ENCODE peak calls at places on chromosomes 7 and 10, in four cellular contexts. I is K562, P is HepG2, F is GM12878. C is an unnamed sample.

GRCh38 chr7:9307131-9307530 is 873.7 kb downstream of the NXPH1 start:
- DNase-seq in I (no peak), P (no peak), F (no peak), C (no peak)

GRCh38 chr10:66827353-66827752 is 98.5 kb upstream of the LRRTM3 start:
- DNase-seq in I (no peak), P (no peak), F (no peak), C (no peak)

GRCh38 chr7:98559958-98560357 is 57.1 kb upstream of the NPTX2 start:
- DNase-seq in I (no peak), P (no peak), F (no peak), C (no peak)

GRCh38 chr10:89502556-89502955 is 32.8 kb downstream of the SLC16A12 start:
- DNase-seq in I (no peak), P (no peak), F (no peak), C (no peak)

GRCh38 chr10:71516890-71517289 is 120.2 kb downstream of the CDH23 start:
- DNase-seq in I (no peak), P (no peak), F (no peak), C (no peak)

GRCh38 chr7:83827036-83827435 is 178.1 kb upstream of the SEMA3E start:
- DNase-seq in I (no peak), P (no peak), F (no peak), C (no peak)

GRCh38 chr10:20091698-20092097 is 275.5 kb downstream of the PLXDC2 start:
- DNase-seq in I (no peak), P (no peak), F (no peak), C (no peak)

GRCh38 chr7:100568936-100569844 is 4.5 kb downstream of the SAP25 start:
- DNase-seq in I (peak; percentile 68), P (peak; percentile 91), F (no peak), C (peak; percentile 85)

GRCh38 chr7:37920305-37920618 is 178 bp upstream of the EPDR1 start:
- DNase-seq in I (no peak), P (no peak), F (no peak), C (no peak)

GRCh38 chr10:86071758-86072157 is 294.8 kb downstream of the GRID1 start:
- DNase-seq in I (no peak), P (no peak), F (no peak), C (no peak)

GRCh38 chr10:20634841-20635240 is 262.3 kb downstream of the NEBL start:
- DNase-seq in I (no peak), P (no peak), F (no peak), C (no peak)

GRCh38 chr7:36473454-36474282 is 84.0 kb downstream of the ANLN start:
- DNase-seq in I (peak; percentile 53), P (peak; percentile 43), F (no peak), C (peak; percentile 79)

DNA sequence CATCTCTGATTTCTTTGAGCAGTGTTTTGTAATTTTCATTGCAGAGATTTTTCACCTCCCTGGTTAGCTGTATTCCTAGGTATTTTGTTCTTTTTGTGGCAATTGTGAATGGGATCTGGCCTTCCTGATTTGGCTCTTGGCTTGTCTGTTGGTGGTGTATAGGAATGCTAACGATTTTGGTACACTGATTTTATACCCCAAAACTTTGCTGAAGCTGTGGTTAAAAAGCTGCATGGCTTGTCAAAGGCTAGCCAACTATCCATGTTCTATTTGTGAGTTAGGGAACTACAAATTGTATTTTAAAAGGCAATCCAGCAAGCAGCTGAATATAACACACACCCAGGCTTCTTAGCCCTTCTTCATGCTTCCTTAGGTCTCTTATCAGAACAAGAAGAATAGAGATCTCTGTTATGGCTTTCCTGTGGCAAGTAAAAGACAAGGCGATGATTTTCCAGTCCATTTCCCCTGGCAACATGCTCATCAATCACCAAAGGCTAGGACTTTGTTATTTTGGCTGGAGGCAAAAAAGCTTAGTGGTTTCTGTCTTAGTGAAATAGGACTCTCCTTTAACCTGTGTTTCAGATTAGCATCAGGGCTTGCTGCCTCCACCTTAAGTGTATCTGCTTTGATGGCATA is 77.5 kb downstream of the CDK6 start:
- DNase-seq in I (no peak), P (no peak), F (no peak), C (no peak)
- TF ChIP-seq ETV6 in I (no peak), P (no peak), F (no peak), C (no peak)

GRCh38 chr7:19146699-19147098 is 1.5 kb upstream of the FERD3L start:
- DNase-seq in I (no peak), P (no peak), F (no peak), C (no peak)
- TF ChIP-seq ETV6 in I (no peak), P (no peak), F (no peak), C (no peak)

DNA sequence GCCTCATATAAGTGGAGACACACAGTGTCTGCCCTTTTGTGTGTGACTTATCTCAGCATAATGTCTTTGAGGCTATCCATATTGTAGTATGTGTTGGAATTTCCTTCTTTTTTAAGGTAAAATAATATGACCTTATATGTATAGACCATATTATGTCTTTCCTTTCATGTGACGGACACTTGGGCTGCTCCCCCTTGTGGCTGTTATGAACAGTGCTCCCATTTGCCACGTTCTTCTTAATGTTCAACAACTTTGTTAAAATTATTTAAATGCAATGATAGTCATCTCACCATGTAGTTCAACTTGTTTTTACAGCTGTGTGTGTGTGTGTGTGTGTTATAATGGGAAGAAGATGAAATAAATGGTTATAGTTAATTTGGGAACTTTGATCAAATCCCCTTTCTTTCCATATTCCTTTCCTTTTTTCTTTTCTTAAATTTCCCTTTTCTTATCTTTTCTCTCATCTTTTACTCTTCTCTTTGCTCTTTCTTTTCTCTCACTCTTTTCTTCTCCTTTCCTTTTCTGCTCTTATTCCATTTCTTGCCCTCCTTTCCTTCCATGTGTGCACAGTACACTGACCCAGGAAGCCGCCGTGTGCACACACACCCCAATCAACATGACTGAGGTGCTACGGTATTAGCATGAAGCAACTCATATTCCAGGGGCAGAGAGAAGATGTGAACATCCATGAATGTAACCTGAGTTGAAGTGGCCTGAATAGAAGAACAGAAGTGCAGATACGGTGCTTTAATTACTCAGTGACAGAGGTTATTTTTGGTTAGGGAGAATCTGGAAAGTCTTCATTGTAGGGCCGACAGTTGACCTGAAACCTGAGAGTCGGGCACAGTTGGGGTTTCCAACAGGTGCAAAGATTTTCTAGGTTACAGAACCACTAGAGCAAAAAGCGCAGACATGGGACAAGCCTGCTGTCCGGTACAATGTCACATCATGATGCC is 596.7 kb downstream of the SDK1 start:
- DNase-seq in I (peak; percentile 45), P (peak; percentile 29), F (no peak), C (peak; percentile 26)
- TF ChIP-seq ETV6 in I (no peak), P (no peak), F (no peak), C (no peak)

DNA sequence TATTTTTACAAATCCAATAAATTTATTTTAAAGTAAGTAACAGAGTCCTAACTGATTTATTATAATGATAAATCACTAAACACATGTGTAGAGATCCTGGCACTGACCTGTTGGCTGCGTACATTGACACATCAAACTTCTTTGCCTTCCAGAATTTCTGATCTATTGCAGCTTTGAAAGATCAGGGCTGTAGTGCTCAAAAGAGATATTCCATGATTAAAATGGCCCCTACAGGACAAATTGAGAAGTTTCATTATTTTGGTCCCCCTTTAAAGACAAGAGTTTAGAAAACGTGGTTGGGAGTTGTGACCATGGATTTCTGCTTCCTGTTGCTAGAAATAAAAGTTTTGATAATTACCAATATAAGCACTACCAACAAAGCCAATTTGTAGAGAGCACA is 87.7 kb upstream of the PDK4 start:
- DNase-seq in I (peak; percentile 19), P (peak; percentile 21), F (no peak), C (no peak)
- TF ChIP-seq ETV6 in I (no peak), P (no peak), F (no peak), C (no peak)

GRCh38 chr7:19113855-19114590 is 3.4 kb downstream of the TWIST1 start:
- DNase-seq in I (no peak), P (no peak), F (no peak), C (no peak)
- TF ChIP-seq ETV6 in I (no peak), P (no peak), F (no peak), C (no peak)

GRCh38 chr7:22566176-22566575 is 66.2 kb upstream of the STEAP1B start:
- DNase-seq in I (no peak), P (no peak), F (no peak), C (no peak)
- TF ChIP-seq ETV6 in I (no peak), P (no peak), F (no peak), C (no peak)

GRCh38 chr10:111475720-111476119 is 398.9 kb downstream of the ADRA2A start:
- DNase-seq in I (no peak), P (peak; percentile 86), F (no peak), C (no peak)
- TF ChIP-seq ETV6 in I (no peak), P (no peak), F (no peak), C (no peak)

GRCh38 chr10:52318136-52318810 is 4.2 kb downstream of the DKK1 start:
- DNase-seq in I (no peak), P (no peak), F (no peak), C (no peak)
- TF ChIP-seq ETV6 in I (no peak), P (no peak), F (no peak), C (no peak)

GRCh38 chr10:23367896-23368685 is 23.5 kb upstream of the C10orf67 start:
- DNase-seq in I (no peak), P (no peak), F (no peak), C (no peak)
- TF ChIP-seq ETV6 in I (no peak), P (no peak), F (no peak), C (no peak)